ENCODE peak calls at places on chromosomes 11 and 22, in ten cellular contexts. D is cardiac fibroblast, K is H1, Z is mammary epithelial cell, H is mesothelial cell of epicardium, V is fibroblast of mammary gland, X is heart left ventricle, F is glutamatergic neuron, O is epithelial cell of esophagus, N is B cell. P is an unnamed sample.

GRCh38 chr11:2269601-2270321 is 627 bp downstream of the ASCL2 start:
- DNase-seq in Z (peak; percentile 50), N (peak; percentile 75), O (peak; percentile 84), K (peak; percentile 62), X (peak; percentile 58), H (peak; percentile 62), F (peak; percentile 75), V (peak; percentile 59), D (peak; percentile 56), P (peak; percentile 14)

GRCh38 chr11:111526501-111526900 is 11.9 kb downstream of the HOATZ start:
- DNase-seq in K (no peak), H (no peak), O (peak; percentile 87), F (no peak), D (no peak), V (peak; percentile 72), X (no peak), N (no peak), Z (peak; percentile 92), P (no peak)

GRCh38 chr11:94876222-94876621 is 97.1 kb downstream of the CWC15 start:
- DNase-seq in F (no peak), X (no peak), V (no peak), K (no peak), D (no peak), N (no peak), O (no peak), H (no peak), Z (no peak), P (no peak)

GRCh38 chr22:44402196-44403111 is 89.7 kb upstream of the SHISAL1 start:
- DNase-seq in O (no peak), X (no peak), Z (no peak), F (no peak), K (no peak), H (peak; percentile 14), N (no peak), D (no peak), V (no peak), P (peak; percentile 8)

GRCh38 chr11:10329935-10330334 is 25.1 kb downstream of the ADM start:
- DNase-seq in H (no peak), K (no peak), D (peak; percentile 78), X (no peak), O (peak; percentile 48), Z (peak; percentile 85), V (peak; percentile 97), N (no peak), F (no peak), P (no peak)

GRCh38 chr11:116852261-116853125 is 15.1 kb upstream of the APOA1 start:
- DNase-seq in N (no peak), H (no peak), Z (peak; percentile 46), X (no peak), O (peak; percentile 64), F (no peak), K (no peak), D (peak; percentile 66), V (peak; percentile 80), P (no peak)

GRCh38 chr22:42061041-42061440 is 9.6 kb downstream of the NAGA start:
- DNase-seq in X (no peak), O (no peak), D (no peak), F (no peak), N (no peak), V (no peak), H (peak; percentile 26), K (no peak), Z (no peak), P (no peak)

GRCh38 chr11:128465531-128465930 is 121.8 kb downstream of the ETS1 start:
- DNase-seq in H (no peak), O (no peak), F (no peak), K (no peak), X (no peak), N (no peak), V (no peak), Z (no peak), D (no peak), P (no peak)

GRCh38 chr11:107609384-107610218 is 18.7 kb downstream of the ELMOD1 start:
- DNase-seq in F (no peak), K (no peak), H (no peak), O (no peak), D (no peak), X (no peak), V (no peak), N (no peak), Z (no peak), P (no peak)

GRCh38 chr11:107608809-107609208 is 17.9 kb downstream of the ELMOD1 start:
- DNase-seq in K (no peak), H (no peak), X (no peak), V (no peak), Z (no peak), F (no peak), D (no peak), O (no peak), N (no peak), P (no peak)

DNA sequence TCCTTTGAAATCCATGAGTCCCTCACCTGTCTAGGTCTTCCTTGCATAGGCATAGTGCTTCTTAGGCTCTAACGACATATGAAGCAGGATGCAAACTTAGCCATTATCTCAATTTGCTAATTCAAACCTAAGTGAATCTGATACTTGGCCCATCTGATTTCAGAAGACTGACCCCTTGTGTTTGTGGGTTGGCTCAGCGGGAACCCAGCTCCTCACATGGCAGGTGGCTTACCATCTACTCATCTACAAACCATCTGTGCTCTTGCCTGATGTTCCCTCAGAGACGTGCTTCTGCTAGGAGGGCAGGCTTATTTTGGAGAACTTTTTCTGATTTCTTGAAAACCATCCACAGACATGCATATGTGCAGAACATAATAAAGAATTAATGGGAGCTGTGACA is 15.2 kb downstream of the ELMOD1 start:
- DNase-seq in H (no peak), K (no peak), F (no peak), O (peak; percentile 9), Z (no peak), N (no peak), D (no peak), V (no peak), X (no peak), P (no peak)
- TF ChIP-seq CTCF in H (no peak), K (peak; percentile 55), F (no peak), O (no peak), Z (no peak), N (no peak), D (peak; percentile 7), V (peak; percentile 19), X (no peak), P (no peak)

DNA sequence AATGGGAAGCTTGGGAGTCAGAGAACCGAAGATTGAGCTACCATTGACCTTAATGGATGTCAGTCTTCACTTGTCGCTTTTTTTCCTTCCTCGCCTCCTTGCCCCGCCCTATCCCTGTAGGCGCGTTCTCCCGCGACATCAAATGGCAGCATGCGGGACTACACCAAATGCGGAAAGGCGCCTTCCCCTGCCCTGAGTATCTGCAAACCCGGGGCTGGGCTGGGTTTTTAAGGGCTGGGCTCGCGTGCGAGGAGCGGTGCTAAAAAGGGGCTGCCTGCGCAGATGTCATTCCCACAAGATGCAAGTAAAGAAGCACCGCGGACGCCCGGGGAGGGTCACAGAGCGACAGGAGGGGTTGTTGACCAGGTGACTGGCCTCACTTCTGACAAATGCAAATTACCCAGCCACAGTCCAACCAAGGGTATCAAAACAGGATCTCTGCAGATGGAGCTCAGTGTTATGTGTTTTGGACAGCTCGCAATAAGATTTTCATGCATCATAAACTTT is 4.7 kb upstream of the FAM111B start:
- DNase-seq in H (peak; percentile 43), K (no peak), Z (peak; percentile 32), N (peak; percentile 84), F (peak; percentile 76), X (peak; percentile 38), V (peak; percentile 46), D (peak; percentile 37), O (peak; percentile 62), P (no peak)
- TF ChIP-seq CTCF in H (no peak), K (peak; percentile 63), Z (peak; percentile 6), N (peak; percentile 61), F (no peak), X (peak; percentile 28), V (peak; percentile 31), D (peak; percentile 50), O (peak; percentile 42), P (no peak)

GRCh38 chr11:240315-240714 is 3.5 kb downstream of the PSMD13 start:
- DNase-seq in X (no peak), O (no peak), Z (no peak), K (no peak), N (no peak), H (no peak), F (no peak), V (no peak), D (no peak), P (no peak)

GRCh38 chr11:232783-233565 is 3.2 kb downstream of the SIRT3 start:
- DNase-seq in V (no peak), F (no peak), O (no peak), D (no peak), H (no peak), Z (no peak), K (no peak), X (no peak), N (no peak), P (no peak)

GRCh38 chr11:236774-237767 is at the start of gene PSMD13:
- DNase-seq in K (no peak), N (peak; percentile 93), Z (peak; percentile 73), X (peak; percentile 90), V (peak; percentile 82), H (peak; percentile 89), D (peak; percentile 82), F (peak; percentile 91), O (peak; percentile 81), P (peak; percentile 58)

GRCh38 chr11:235180-235997 is 753 bp downstream of the SIRT3 start:
- DNase-seq in N (no peak), D (no peak), Z (no peak), X (no peak), F (no peak), V (peak; percentile 19), H (no peak), K (no peak), O (peak; percentile 45), P (no peak)

GRCh38 chr11:235998-236773 is at the start of gene SIRT3:
- DNase-seq in O (peak; percentile 89), H (peak; percentile 85), K (peak; percentile 34), F (peak; percentile 81), N (peak; percentile 91), X (peak; percentile 85), Z (peak; percentile 81), D (peak; percentile 82), V (peak; percentile 73), P (peak; percentile 42)
- TF ChIP-seq CTCF in O (peak; percentile 8), H (no peak), K (peak; percentile 11), F (no peak), N (no peak), X (no peak), Z (no peak), D (no peak), V (no peak), P (no peak)

GRCh38 chr22:49871482-49871881 is 17.8 kb downstream of the ZBED4 start:
- DNase-seq in Z (no peak), V (peak; percentile 24), K (no peak), X (no peak), H (no peak), D (no peak), F (no peak), O (no peak), N (no peak), P (no peak)

GRCh38 chr22:49867303-49868250 is 13.9 kb downstream of the ZBED4 start:
- DNase-seq in K (no peak), D (no peak), X (no peak), F (no peak), Z (no peak), V (no peak), N (no peak), H (no peak), O (no peak), P (no peak)

GRCh38 chr22:49869855-49870712 is 16.4 kb downstream of the ZBED4 start:
- DNase-seq in D (no peak), H (no peak), X (no peak), Z (no peak), O (no peak), V (no peak), N (no peak), K (no peak), F (no peak), P (no peak)

GRCh38 chr22:49866646-49867045 is 13.0 kb downstream of the ZBED4 start:
- DNase-seq in D (no peak), N (no peak), K (no peak), X (no peak), Z (no peak), V (no peak), O (no peak), H (no peak), F (no peak), P (no peak)

GRCh38 chr22:49869091-49869830 is 15.6 kb downstream of the ZBED4 start:
- DNase-seq in X (no peak), H (no peak), K (no peak), Z (no peak), N (no peak), O (no peak), D (no peak), F (no peak), V (no peak), P (no peak)
- TF ChIP-seq CTCF in X (no peak), H (no peak), K (no peak), Z (no peak), N (no peak), O (no peak), D (no peak), F (no peak), V (no peak), P (no peak)

P was measured in omental fat pad.